ENCODE peak calls at places on chromosomes 2 and 18, in five cellular contexts. T is lower lobe of right lung; N is tibial nerve; W is AG04450; L is CD8-positive, alpha-beta T cell. J is an unnamed sample.

GRCh38 chr18:13269599-13270011 is 51.0 kb downstream of the LDLRAD4 start:
- DNase-seq in T (no peak), N (no peak), W (no peak), L (no peak), J (no peak)

GRCh38 chr2:205188516-205189138 is 493.7 kb upstream of the NRP2 start:
- DNase-seq in T (no peak), N (peak; percentile 37), W (peak; percentile 72), L (no peak), J (no peak)

GRCh38 chr2:64018715-64019082 is 529 bp downstream of the VPS54 start:
- DNase-seq in T (peak; percentile 75), N (no peak), W (no peak), L (peak; percentile 40), J (no peak)

GRCh38 chr2:16506366-16506765 is 159.3 kb downstream of the CYRIA start:
- DNase-seq in T (no peak), N (no peak), W (no peak), L (no peak), J (no peak)

GRCh38 chr2:236675051-236675450 is 105.4 kb downstream of the ACKR3 start:
- DNase-seq in T (no peak), N (no peak), W (no peak), L (no peak), J (no peak)

GRCh38 chr2:28406276-28407096 is 13.8 kb downstream of the FOSL2 start:
- DNase-seq in T (peak; percentile 86), N (no peak), W (no peak), L (peak; percentile 68), J (peak; percentile 93)

GRCh38 chr2:149329068-149329467 is 1.3 kb upstream of the LYPD6 start:
- DNase-seq in T (no peak), N (no peak), W (no peak), L (no peak), J (no peak)

GRCh38 chr18:56702946-56703345 is 51.8 kb downstream of the WDR7 start:
- DNase-seq in T (no peak), N (no peak), W (no peak), L (peak; percentile 28), J (no peak)

GRCh38 chr2:176106636-176107539 is at the start of gene HOXD11:
- DNase-seq in T (no peak), N (no peak), W (no peak), L (no peak), J (no peak)
- H3K27me3 ChIP-seq in T (peaks cover 98% of the 10 kb centered on the region), N (peaks cover 5% of the 10 kb centered on the region), W (peaks cover 86% of the 10 kb centered on the region), L (peaks cover 75% of the 10 kb centered on the region), J (peaks cover 99% of the 10 kb centered on the region)

GRCh38 chr2:95024960-95025405 is 525 bp upstream of the MAL start:
- DNase-seq in T (no peak), N (no peak), W (no peak), L (peak; percentile 18), J (no peak)

GRCh38 chr2:95022309-95023221 is 2.9 kb upstream of the MAL start:
- DNase-seq in T (peak; percentile 76), N (peak; percentile 26), W (peak; percentile 21), L (peak; percentile 89), J (peak; percentile 86)

GRCh38 chr2:95023222-95023597 is 2.3 kb upstream of the MAL start:
- DNase-seq in T (no peak), N (no peak), W (no peak), L (peak; percentile 64), J (no peak)

GRCh38 chr2:95025406-95026319 is at the start of gene MAL:
- DNase-seq in T (no peak), N (no peak), W (no peak), L (peak; percentile 64), J (no peak)

GRCh38 chr2:95024306-95024880 is 1.1 kb upstream of the MAL start:
- DNase-seq in T (no peak), N (no peak), W (no peak), L (no peak), J (no peak)
- H3K27me3 ChIP-seq in T (peaks cover 63% of the 10 kb centered on the region), N (no peaks in the 10 kb centered on the region), W (peaks cover 51% of the 10 kb centered on the region), L (no peaks in the 10 kb centered on the region), J (peaks cover 66% of the 10 kb centered on the region)

GRCh38 chr2:71462056-71462605 is 8.8 kb downstream of the DYSF start:
- DNase-seq in T (no peak), N (no peak), W (no peak), L (no peak), J (no peak)
- H3K27me3 ChIP-seq in T (peaks cover 23% of the 10 kb centered on the region), N (no peaks in the 10 kb centered on the region), W (peaks cover 45% of the 10 kb centered on the region), L (peaks cover 4% of the 10 kb centered on the region), J (no peaks in the 10 kb centered on the region)

DNA sequence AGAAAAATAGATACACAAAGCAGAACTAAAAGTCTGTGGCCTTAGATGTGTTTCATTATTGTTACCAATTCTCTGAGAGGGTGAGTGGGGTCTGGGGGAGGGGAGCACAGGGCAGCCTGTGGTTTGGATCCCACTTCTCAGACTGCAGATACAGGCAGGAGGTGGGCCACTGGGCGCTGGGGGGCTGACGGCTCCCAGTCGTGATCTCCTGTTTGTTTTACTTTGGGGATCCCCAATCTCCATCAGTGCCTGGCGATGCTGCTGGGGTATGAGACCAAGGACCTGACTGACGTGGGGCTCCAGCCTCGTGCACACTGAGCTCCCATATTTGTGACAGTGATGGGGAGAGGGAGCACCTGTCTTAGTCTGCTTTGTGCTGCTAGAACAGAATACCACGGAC is 54.9 kb downstream of the EDAR start:
- DNase-seq in T (no peak), N (no peak), W (no peak), L (no peak), J (no peak)
- H3K27me3 ChIP-seq in T (no peaks in the 10 kb centered on the region), N (no peaks in the 10 kb centered on the region), W (peaks cover 59% of the 10 kb centered on the region), L (no peaks in the 10 kb centered on the region), J (no peaks in the 10 kb centered on the region)

GRCh38 chr2:177026956-177027355 is 185.6 kb upstream of the HNRNPA3 start:
- DNase-seq in T (no peak), N (no peak), W (no peak), L (no peak), J (no peak)

GRCh38 chr2:177020524-177021119 is 192.0 kb upstream of the HNRNPA3 start:
- DNase-seq in T (no peak), N (no peak), W (no peak), L (no peak), J (no peak)

GRCh38 chr2:177024760-177025159 is 187.8 kb upstream of the HNRNPA3 start:
- DNase-seq in T (no peak), N (no peak), W (no peak), L (no peak), J (no peak)

GRCh38 chr2:177026253-177026652 is 186.3 kb upstream of the HNRNPA3 start:
- DNase-seq in T (no peak), N (no peak), W (no peak), L (no peak), J (no peak)

GRCh38 chr2:177021686-177022085 is 190.9 kb upstream of the HNRNPA3 start:
- DNase-seq in T (no peak), N (no peak), W (no peak), L (no peak), J (no peak)
- H3K27me3 ChIP-seq in T (no peaks in the 10 kb centered on the region), N (no peaks in the 10 kb centered on the region), W (no peaks in the 10 kb centered on the region), L (no peaks in the 10 kb centered on the region), J (no peaks in the 10 kb centered on the region)

GRCh38 chr2:169343202-169343601 is 19.1 kb downstream of the LRP2 start:
- DNase-seq in T (no peak), N (no peak), W (no peak), L (no peak), J (no peak)
- H3K27me3 ChIP-seq in T (no peaks in the 10 kb centered on the region), N (no peaks in the 10 kb centered on the region), W (peaks cover 2% of the 10 kb centered on the region), L (no peaks in the 10 kb centered on the region), J (no peaks in the 10 kb centered on the region)

GRCh38 chr2:216464104-216464720 is 34.4 kb upstream of the RPL37A start:
- DNase-seq in T (no peak), N (no peak), W (no peak), L (no peak), J (no peak)

GRCh38 chr2:216473187-216473586 is 25.5 kb upstream of the RPL37A start:
- DNase-seq in T (no peak), N (no peak), W (no peak), L (no peak), J (no peak)

GRCh38 chr2:216465580-216466197 is 33.0 kb upstream of the RPL37A start:
- DNase-seq in T (no peak), N (no peak), W (no peak), L (no peak), J (no peak)

GRCh38 chr2:216463148-216463547 is 35.5 kb upstream of the RPL37A start:
- DNase-seq in T (no peak), N (no peak), W (no peak), L (no peak), J (no peak)

GRCh38 chr2:216467845-216468244 is 30.8 kb upstream of the RPL37A start:
- DNase-seq in T (no peak), N (no peak), W (no peak), L (no peak), J (no peak)
- H3K27me3 ChIP-seq in T (no peaks in the 10 kb centered on the region), N (no peaks in the 10 kb centered on the region), W (no peaks in the 10 kb centered on the region), L (no peaks in the 10 kb centered on the region), J (no peaks in the 10 kb centered on the region)

J was measured in spleen.